ENCODE peak calls at places on chromosomes 13 and 19, in seven cellular contexts. E is tibial nerve, G is fibroblast of lung, M is adrenal gland, U is type B pancreatic cell, I is activated B cell treated with CpG ODN at 0.5 μM for 24 hours, H is OCI-LY7. P is an unnamed sample.

GRCh38 chr19:34480971-34481821 is at the start of gene WTIP:
- DNase-seq in E (peak), G (peak), M (peak), U (peak), I (no peak), H (no peak), P (peak)

GRCh38 chr13:57666554-57666953 is 35.0 kb downstream of the PCDH17 start:
- DNase-seq in E (no peak), G (no peak), M (no peak), U (no peak), I (no peak), H (no peak), P (no peak)

GRCh38 chr13:25971499-25972145 is 80.2 kb downstream of the SHISA2 start:
- DNase-seq in E (no peak), G (no peak), M (no peak), U (no peak), I (no peak), H (no peak), P (no peak)

GRCh38 chr13:25990801-25991200 is 61.0 kb downstream of the SHISA2 start:
- DNase-seq in E (no peak), G (no peak), M (no peak), U (no peak), I (no peak), H (no peak), P (peak)

GRCh38 chr19:9309974-9310446 is 372 bp upstream of the ZNF699 start:
- DNase-seq in E (peak), G (peak), M (peak), U (peak), I (no peak), H (peak), P (no peak)

GRCh38 chr19:6530385-6531162 is at the start of gene TNFSF9:
- DNase-seq in E (peak), G (peak), M (peak), U (peak), I (peak), H (peak), P (peak)

GRCh38 chr13:34942732-34943674 is 933 bp downstream of the NBEA start:
- DNase-seq in E (no peak), G (no peak), M (peak), U (no peak), I (peak), H (peak), P (no peak)

GRCh38 chr19:5534787-5535586 is 32.8 kb downstream of the TINCR start:
- DNase-seq in E (no peak), G (peak), M (no peak), U (no peak), I (no peak), H (peak), P (no peak)

GRCh38 chr19:2014731-2015610 is 543 bp downstream of the BTBD2 start:
- DNase-seq in E (no peak), G (no peak), M (no peak), U (no peak), I (peak), H (peak), P (no peak)

GRCh38 chr19:31541396-31541795 is 192.2 kb upstream of the TSHZ3 start:
- DNase-seq in E (no peak), G (no peak), M (no peak), U (no peak), I (no peak), H (no peak), P (peak)

GRCh38 chr13:101640797-101641400 is 188.4 kb downstream of the ITGBL1 start:
- DNase-seq in E (no peak), G (peak), M (no peak), U (no peak), I (no peak), H (no peak), P (no peak)

GRCh38 chr13:46615888-46616531 is 63.0 kb downstream of the LRCH1 start:
- DNase-seq in E (no peak), G (peak), M (no peak), U (no peak), I (no peak), H (no peak), P (no peak)

GRCh38 chr13:110799246-110800236 is 86.0 kb downstream of the ING1 start:
- DNase-seq in E (peak), G (peak), M (peak), U (no peak), I (no peak), H (no peak), P (no peak)

GRCh38 chr13:50668882-50669281 is 174.6 kb downstream of the DLEU7 start:
- DNase-seq in E (no peak), G (no peak), M (no peak), U (no peak), I (no peak), H (peak), P (no peak)

DNA sequence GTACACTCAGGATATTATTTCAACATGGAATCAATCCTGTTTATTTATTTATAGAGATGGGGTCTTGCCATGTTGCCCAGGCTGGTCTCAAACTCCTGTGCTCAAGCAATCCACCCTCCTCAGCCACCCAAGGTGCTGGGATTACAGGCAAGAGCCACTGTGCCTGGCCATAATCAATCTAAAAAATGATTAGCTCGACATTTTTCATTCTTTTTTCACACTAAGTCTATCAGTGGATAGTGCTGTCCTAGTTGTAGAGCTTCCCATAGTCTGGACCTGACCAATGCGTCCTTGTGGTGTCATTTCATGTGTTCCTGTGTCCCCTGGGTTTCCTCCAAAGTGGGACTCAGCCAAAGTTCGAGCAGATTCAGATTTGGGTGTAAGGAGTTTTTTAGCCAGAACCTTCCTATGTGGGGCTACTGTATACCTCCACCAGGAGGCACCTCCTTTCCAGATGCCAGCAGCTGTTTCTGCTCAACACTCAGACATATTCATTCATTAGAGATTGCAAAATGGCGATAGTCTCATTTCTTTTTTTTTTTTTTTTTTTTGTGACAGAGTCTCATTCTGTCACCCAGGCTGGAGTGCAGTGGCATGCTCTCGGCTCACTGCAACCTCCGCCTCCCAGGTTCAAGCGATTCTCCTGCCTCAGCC is 61.1 kb downstream of the MAP4K1 start:
- DNase-seq in E (no peak), G (no peak), M (no peak), U (no peak), I (no peak), H (peak), P (no peak)
- TF ChIP-seq CTCF in E (no peak), G (no peak), M (no peak), U (peak), I (no peak), H (peak), P (no peak)

GRCh38 chr19:16847407-16847806 is 18.2 kb downstream of the SIN3B start:
- DNase-seq in E (no peak), G (no peak), M (no peak), U (no peak), I (no peak), H (no peak), P (no peak)
- TF ChIP-seq CTCF in E (no peak), G (no peak), M (no peak), U (no peak), I (no peak), H (no peak), P (no peak)

DNA sequence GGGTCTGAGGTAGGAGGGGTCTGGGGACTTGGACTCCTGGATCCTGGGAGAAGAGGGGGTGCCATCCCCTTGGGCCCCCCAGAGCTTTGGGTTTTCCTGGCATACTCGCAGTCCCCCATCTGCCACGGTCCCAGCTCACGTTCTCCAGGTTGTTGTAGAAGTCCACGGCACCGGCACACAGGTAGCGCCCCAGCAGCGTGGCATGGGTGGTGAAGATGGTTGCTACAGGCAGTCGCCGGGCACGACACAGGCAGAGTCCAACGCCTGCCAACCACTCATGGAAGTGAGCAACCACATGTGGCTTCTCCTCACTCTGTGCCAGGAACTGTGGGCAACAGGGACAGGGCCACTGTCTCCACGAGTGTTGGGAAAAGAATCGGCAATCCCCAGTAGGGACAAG is 7.4 kb downstream of the GYS1 start:
- DNase-seq in E (no peak), G (no peak), M (no peak), U (no peak), I (no peak), H (no peak), P (no peak)
- TF ChIP-seq CTCF in E (no peak), G (no peak), M (no peak), U (no peak), I (no peak), H (no peak), P (no peak)

GRCh38 chr19:12983561-12984142 is 11.6 kb upstream of the NFIX start:
- DNase-seq in E (peak), G (peak), M (peak), U (peak), I (peak), H (peak), P (peak)
- TF ChIP-seq CTCF in E (peak), G (peak), M (peak), U (peak), I (peak), H (peak), P (peak)

DNA sequence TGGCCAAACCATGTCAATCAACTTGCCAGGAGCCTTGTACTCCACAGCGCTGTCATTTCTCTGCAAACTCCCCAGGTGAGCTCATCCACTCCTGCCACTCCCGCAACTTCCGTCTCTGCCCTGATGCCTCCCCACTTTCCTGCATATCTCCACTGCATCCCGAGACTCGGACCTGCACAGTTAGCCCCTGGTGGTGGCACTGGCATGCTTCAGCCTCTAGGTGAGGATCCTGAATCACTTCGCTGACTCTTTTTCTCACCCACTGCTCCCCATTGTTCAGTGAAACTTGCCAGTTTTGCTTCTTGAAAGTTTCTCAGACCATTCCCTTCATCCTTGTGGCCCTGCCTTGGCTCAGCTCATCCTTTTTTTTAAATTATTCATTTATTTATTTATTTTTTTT is 3.4 kb upstream of the CTU1 start:
- DNase-seq in E (no peak), G (no peak), M (no peak), U (no peak), I (no peak), H (no peak), P (no peak)
- TF ChIP-seq CTCF in E (no peak), G (no peak), M (no peak), U (peak), I (no peak), H (peak), P (peak)